ENCODE peak calls at places on chromosomes 7 and 10, in five cellular contexts. X is Kasumi-1; W is activated naive CD4-positive, alpha-beta T cell treated with Interleukin-2 at 50 U/mL for 16 hours; H is stimulated activated naive B cell treated with anti-CD40 and anti-IgM and Interleukin-4, amounts not matched to agents 10 μg/mL and 1 μg/mL and 100 μg/mL, for 72 hours; Q is posterior vena cava. O is an unnamed sample.

GRCh38 chr10:72277340-72277995 is 3.7 kb downstream of the DDIT4 start:
- DNase-seq in X (no peak), W (no peak), H (no peak), Q (no peak), O (no peak)

GRCh38 chr7:17966706-17967105 is 26.4 kb upstream of the SNX13 start:
- DNase-seq in X (no peak), W (no peak), H (no peak), Q (no peak), O (no peak)

GRCh38 chr10:59025981-59026730 is 150.3 kb upstream of the PHYHIPL start:
- DNase-seq in X (no peak), W (no peak), H (no peak), Q (no peak), O (no peak)

GRCh38 chr10:78549536-78549935 is 515.9 kb downstream of the RPS24 start:
- DNase-seq in X (no peak), W (no peak), H (no peak), Q (no peak), O (no peak)

GRCh38 chr7:22663319-22663718 is 63.7 kb upstream of the IL6 start:
- DNase-seq in X (no peak), W (peak), H (peak), Q (no peak), O (no peak)

GRCh38 chr10:110448682-110449418 is 48.9 kb upstream of the DUSP5 start:
- DNase-seq in X (no peak), W (no peak), H (no peak), Q (peak), O (no peak)

GRCh38 chr10:14010083-14010551 is 320.6 kb downstream of the FRMD4A start:
- DNase-seq in X (no peak), W (no peak), H (no peak), Q (no peak), O (no peak)

GRCh38 chr7:96747413-96747940 is 37.8 kb upstream of the SEM1 start:
- DNase-seq in X (no peak), W (no peak), H (no peak), Q (no peak), O (no peak)

GRCh38 chr10:14302035-14302434 is 28.7 kb downstream of the FRMD4A start:
- DNase-seq in X (peak), W (no peak), H (no peak), Q (no peak), O (no peak)

GRCh38 chr7:140611641-140612040 is 29.0 kb downstream of the DENND2A start:
- DNase-seq in X (no peak), W (no peak), H (no peak), Q (no peak), O (no peak)

GRCh38 chr10:21264271-21264670 is 261.2 kb downstream of the SKIDA1 start:
- DNase-seq in X (no peak), W (no peak), H (no peak), Q (no peak), O (no peak)

GRCh38 chr10:24762161-24762924 is 38.7 kb upstream of the ARHGAP21 start:
- DNase-seq in X (no peak), W (no peak), H (no peak), Q (no peak), O (no peak)

GRCh38 chr10:28077889-28078288 is 79.0 kb upstream of the ODAD2 start:
- DNase-seq in X (no peak), W (no peak), H (no peak), Q (no peak), O (no peak)

GRCh38 chr7:157618823-157619606 is 282.2 kb downstream of the DNAJB6 start:
- DNase-seq in X (no peak), W (no peak), H (no peak), Q (peak), O (no peak)

GRCh38 chr10:94343159-94343558 is 19.6 kb downstream of the NOC3L start:
- DNase-seq in X (no peak), W (no peak), H (no peak), Q (no peak), O (no peak)

GRCh38 chr7:152761116-152761748 is 1.7 kb downstream of the ACTR3B start:
- DNase-seq in X (no peak), W (no peak), H (no peak), Q (no peak), O (no peak)

GRCh38 chr10:24430591-24430990 is 221.7 kb downstream of the KIAA1217 start:
- DNase-seq in X (no peak), W (no peak), H (no peak), Q (no peak), O (no peak)

GRCh38 chr10:84632866-84633265 is 304.5 kb downstream of the CCSER2 start:
- DNase-seq in X (no peak), W (no peak), H (no peak), Q (no peak), O (no peak)

GRCh38 chr7:43666938-43667337 is 62.4 kb downstream of the COA1 start:
- DNase-seq in X (no peak), W (no peak), H (no peak), Q (no peak), O (no peak)

GRCh38 chr7:27767374-27767773 is 27.4 kb downstream of the TAX1BP1 start:
- DNase-seq in X (no peak), W (no peak), H (no peak), Q (no peak), O (no peak)